ENCODE peak calls at places on chromosomes 1 and 21, in nine cellular contexts. N is IMR-90, H is lower leg skin, P is NB4, I is heart left ventricle, V is ovary, Y is adrenal gland, W is A549, G is prostate gland. Q is an unnamed sample.

GRCh38 chr1:19668893-19669292 is 4.2 kb downstream of the HTR6 start:
- DNase-seq in P (no peak), I (no peak), G (no peak), H (no peak), V (no peak), W (no peak), N (no peak), Y (no peak), Q (no peak)

GRCh38 chr1:53627031-53627430 is 111.9 kb downstream of the GLIS1 start:
- DNase-seq in G (no peak), Y (no peak), P (no peak), V (no peak), H (no peak), I (no peak), W (no peak), N (no peak), Q (no peak)

GRCh38 chr1:18948048-18948912 is 8.2 kb downstream of the IFFO2 start:
- DNase-seq in V (no peak), P (no peak), W (no peak), G (no peak), Y (no peak), H (no peak), I (no peak), N (no peak), Q (no peak)

GRCh38 chr1:226443439-226443838 is 35.5 kb upstream of the PARP1 start:
- DNase-seq in Y (peak), H (no peak), N (peak), G (no peak), V (no peak), I (no peak), W (peak), P (no peak), Q (no peak)

GRCh38 chr1:226419284-226419683 is 11.4 kb upstream of the PARP1 start:
- DNase-seq in G (no peak), I (no peak), H (no peak), V (no peak), W (no peak), N (no peak), P (no peak), Y (no peak), Q (no peak)

GRCh38 chr1:171172471-171172870 is 12.6 kb upstream of the FMO2 start:
- DNase-seq in Y (no peak), I (no peak), N (peak), P (no peak), V (no peak), W (no peak), G (no peak), H (no peak), Q (no peak)

GRCh38 chr21:45376459-45377324 is 28.3 kb upstream of the COL18A1 start:
- DNase-seq in W (no peak), V (peak), Y (no peak), G (no peak), H (no peak), P (peak), N (no peak), I (peak), Q (no peak)

GRCh38 chr1:229642376-229642775 is 16.3 kb downstream of the URB2 start:
- DNase-seq in G (no peak), N (no peak), V (peak), P (no peak), H (no peak), I (no peak), Y (peak), W (no peak), Q (no peak)

GRCh38 chr1:27971674-27972073 is 11.9 kb downstream of the XKR8 start:
- DNase-seq in Y (no peak), V (no peak), H (no peak), G (peak), P (no peak), W (no peak), I (no peak), N (no peak), Q (no peak)

GRCh38 chr1:161019767-161020572 is 982 bp downstream of the F11R start:
- DNase-seq in V (no peak), P (peak), H (peak), N (no peak), G (peak), W (no peak), I (no peak), Y (no peak), Q (no peak)

GRCh38 chr1:32748348-32748747 is 45.8 kb upstream of the SYNC start:
- DNase-seq in P (no peak), H (no peak), I (no peak), V (no peak), W (no peak), N (no peak), G (no peak), Y (no peak), Q (no peak)

GRCh38 chr1:179080866-179081695 is 789 bp upstream of the TOR3A start:
- DNase-seq in N (no peak), H (no peak), P (no peak), W (no peak), I (no peak), V (no peak), Y (no peak), G (no peak), Q (no peak)

GRCh38 chr1:25080294-25081209 is 150.5 kb upstream of the RUNX3 start:
- DNase-seq in Y (no peak), V (no peak), I (no peak), H (no peak), G (no peak), P (peak), W (peak), N (peak), Q (no peak)

GRCh38 chr1:18693256-18694098 is 62.8 kb downstream of the PAX7 start:
- DNase-seq in P (no peak), H (no peak), Y (no peak), I (no peak), G (no peak), N (no peak), W (no peak), V (no peak), Q (no peak)

DNA sequence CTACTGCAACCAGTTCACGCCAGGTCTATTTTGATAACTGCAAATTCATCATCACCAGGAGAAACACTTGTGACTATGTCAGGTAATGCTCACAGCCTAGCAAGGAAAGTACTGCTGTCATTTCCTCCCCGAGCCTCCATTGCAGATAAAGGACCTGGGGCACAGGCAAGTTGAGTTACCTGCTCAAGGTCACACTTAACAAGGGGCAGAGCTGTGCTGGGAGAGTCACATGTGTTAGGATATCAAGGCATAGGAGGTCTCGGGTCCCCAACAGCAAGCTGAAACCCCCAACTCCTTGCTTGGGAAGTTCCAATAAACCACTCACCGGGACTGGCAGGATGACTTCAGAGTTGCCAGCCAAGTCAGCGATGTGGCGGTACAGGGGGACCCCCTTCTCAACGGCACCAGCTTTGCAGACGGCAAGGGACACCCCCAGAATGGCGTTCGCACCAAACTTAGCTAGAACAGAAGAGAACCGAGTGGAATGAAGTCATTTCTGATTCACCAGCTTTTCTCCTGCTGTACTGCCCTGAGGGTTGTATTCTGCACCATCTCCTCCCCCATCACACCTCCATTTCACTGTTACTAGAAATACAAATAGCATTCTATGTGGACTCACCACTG is 11.6 kb downstream of the ENO1 start:
- DNase-seq in N (no peak), G (no peak), P (no peak), I (no peak), V (no peak), W (no peak), Y (no peak), H (no peak), Q (no peak)
- TF ChIP-seq POLR2A in N (peak), G (no peak), P (no peak), I (no peak), V (no peak), W (no peak), Y (no peak), H (no peak), Q (no peak)

GRCh38 chr1:207031632-207032258 is 811 bp downstream of the C1orf116 start:
- DNase-seq in P (no peak), I (no peak), N (no peak), G (peak), W (no peak), Y (no peak), V (no peak), H (peak), Q (no peak)
- TF ChIP-seq POLR2A in P (no peak), I (no peak), N (no peak), G (peak), W (no peak), Y (no peak), V (no peak), H (no peak), Q (no peak)

DNA sequence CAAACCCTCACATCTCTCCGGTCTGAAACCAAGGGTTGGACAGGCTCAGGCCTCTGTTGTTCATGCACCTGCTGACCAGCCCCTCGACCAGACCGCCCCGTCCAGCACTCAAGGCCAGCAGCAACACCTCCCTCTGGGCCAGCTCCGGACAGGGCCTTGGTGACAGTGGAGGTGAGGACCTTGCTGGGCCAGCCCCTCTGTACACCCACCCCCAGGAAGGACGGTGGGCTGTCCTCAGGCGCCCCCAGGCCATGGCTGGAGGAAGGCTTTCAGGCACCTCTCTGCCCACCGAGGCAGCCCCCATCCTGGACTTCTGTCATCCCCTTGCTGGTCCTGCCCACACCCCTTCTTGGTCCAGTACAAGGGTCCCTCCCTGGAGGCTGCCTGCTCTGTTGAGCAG is 48.6 kb downstream of the MEGF6 start:
- DNase-seq in W (no peak), H (no peak), Y (no peak), N (no peak), V (no peak), P (no peak), G (no peak), I (no peak), Q (no peak)
- TF ChIP-seq POLR2A in W (no peak), H (no peak), Y (no peak), N (no peak), V (no peak), P (no peak), G (no peak), I (no peak), Q (no peak)

GRCh38 chr1:93846929-93847810 is 31.8 kb downstream of the DNTTIP2 start:
- DNase-seq in N (peak), I (peak), H (peak), P (peak), W (peak), V (peak), G (peak), Y (peak), Q (peak)
- TF ChIP-seq POLR2A in N (peak), I (peak), H (no peak), P (peak), W (peak), V (peak), G (peak), Y (no peak), Q (peak)

GRCh38 chr21:32494946-32495703 is 82.6 kb downstream of the EVA1C start:
- DNase-seq in G (peak), N (peak), Y (no peak), W (peak), P (no peak), H (no peak), V (no peak), I (no peak), Q (no peak)
- TF ChIP-seq POLR2A in G (no peak), N (no peak), Y (no peak), W (no peak), P (no peak), H (no peak), V (no peak), I (no peak), Q (no peak)